ENCODE peak calls at places on chromosomes 5 and 9, in four cellular contexts. One of them, this sample, is unnamed.

GRCh38 chr9:108087781-108088180 is 598.2 kb upstream of the KLF4 start:
- DNase-seq in neuronal stem cell: no peak
- DNase-seq in mesenchymal stem cell: no peak
- DNase-seq in H9: no peak
- DNase-seq in this sample: no peak

GRCh38 chr9:36461341-36461740 is 61.3 kb upstream of the RNF38 start:
- DNase-seq in H9: no peak
- DNase-seq in neuronal stem cell: no peak
- DNase-seq in mesenchymal stem cell: peak
- DNase-seq in this sample: no peak

GRCh38 chr5:135239461-135240282 is 159.4 kb downstream of the MACROH2A1 start:
- DNase-seq in H9: peak
- DNase-seq in neuronal stem cell: no peak
- DNase-seq in mesenchymal stem cell: peak
- DNase-seq in this sample: no peak

GRCh38 chr5:154189819-154190651 is 498 bp upstream of the GALNT10 start:
- DNase-seq in mesenchymal stem cell: peak
- DNase-seq in H9: peak
- DNase-seq in neuronal stem cell: peak
- DNase-seq in this sample: peak

GRCh38 chr9:78828521-78828920 is 531.6 kb downstream of the PSAT1 start:
- DNase-seq in mesenchymal stem cell: no peak
- DNase-seq in neuronal stem cell: no peak
- DNase-seq in H9: no peak
- DNase-seq in this sample: no peak

GRCh38 chr5:204966-205670 is 12.8 kb downstream of the CCDC127 start:
- DNase-seq in mesenchymal stem cell: no peak
- DNase-seq in H9: no peak
- DNase-seq in neuronal stem cell: no peak
- DNase-seq in this sample: no peak

GRCh38 chr5:159331099-159331973 is 1.0 kb upstream of the IL12B start:
- DNase-seq in mesenchymal stem cell: peak
- DNase-seq in neuronal stem cell: peak
- DNase-seq in H9: peak
- DNase-seq in this sample: no peak

GRCh38 chr5:109997191-109997590 is 307.5 kb downstream of the MAN2A1 start:
- DNase-seq in mesenchymal stem cell: no peak
- DNase-seq in neuronal stem cell: no peak
- DNase-seq in H9: no peak
- DNase-seq in this sample: no peak

GRCh38 chr5:51829226-51829625 is 446.0 kb downstream of the ISL1 start:
- DNase-seq in H9: no peak
- DNase-seq in mesenchymal stem cell: no peak
- DNase-seq in neuronal stem cell: no peak
- DNase-seq in this sample: peak

GRCh38 chr9:16063241-16063591 is 510.4 kb downstream of the CCDC171 start:
- DNase-seq in neuronal stem cell: no peak
- DNase-seq in mesenchymal stem cell: no peak
- DNase-seq in H9: no peak
- DNase-seq in this sample: no peak

GRCh38 chr9:86947146-86948081 is at the start of gene GAS1:
- DNase-seq in mesenchymal stem cell: peak
- DNase-seq in neuronal stem cell: peak
- DNase-seq in H9: peak
- DNase-seq in this sample: peak

GRCh38 chr5:149452665-149453617 is 73.8 kb upstream of the IL17B start:
- DNase-seq in mesenchymal stem cell: peak
- DNase-seq in neuronal stem cell: no peak
- DNase-seq in H9: peak
- DNase-seq in this sample: peak
- H2AFZ ChIP-seq in mesenchymal stem cell: peak
- H2AFZ ChIP-seq in neuronal stem cell: peak
- H2AFZ ChIP-seq in H9: no peak
- H2AFZ ChIP-seq in this sample: peak

DNA sequence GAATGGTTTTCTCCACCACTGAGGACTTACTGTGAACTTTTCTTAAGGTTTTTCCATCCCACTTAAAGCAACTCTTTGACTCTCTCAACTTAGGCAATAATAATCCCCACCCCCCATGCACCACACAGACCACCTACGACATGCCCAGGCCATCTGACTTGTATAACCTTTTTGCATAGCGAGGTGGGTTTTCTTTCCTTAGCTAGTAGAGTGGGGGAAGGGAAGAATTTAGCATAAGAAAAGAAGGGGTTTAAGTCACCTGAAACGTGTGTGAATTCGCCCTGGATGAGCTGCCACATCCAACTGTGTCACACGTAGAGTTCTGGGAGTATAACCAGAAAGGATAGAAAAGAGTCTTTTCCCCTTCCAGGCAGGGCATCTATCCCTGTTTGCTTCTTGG is 262.7 kb downstream of the YTHDC2 start:
- DNase-seq in neuronal stem cell: no peak
- DNase-seq in H9: peak
- DNase-seq in mesenchymal stem cell: no peak
- DNase-seq in this sample: no peak
- H3K27ac ChIP-seq in neuronal stem cell: no peak
- H3K27ac ChIP-seq in H9: no peak
- H3K27ac ChIP-seq in mesenchymal stem cell: no peak
- H3K27ac ChIP-seq in this sample: no peak

DNA sequence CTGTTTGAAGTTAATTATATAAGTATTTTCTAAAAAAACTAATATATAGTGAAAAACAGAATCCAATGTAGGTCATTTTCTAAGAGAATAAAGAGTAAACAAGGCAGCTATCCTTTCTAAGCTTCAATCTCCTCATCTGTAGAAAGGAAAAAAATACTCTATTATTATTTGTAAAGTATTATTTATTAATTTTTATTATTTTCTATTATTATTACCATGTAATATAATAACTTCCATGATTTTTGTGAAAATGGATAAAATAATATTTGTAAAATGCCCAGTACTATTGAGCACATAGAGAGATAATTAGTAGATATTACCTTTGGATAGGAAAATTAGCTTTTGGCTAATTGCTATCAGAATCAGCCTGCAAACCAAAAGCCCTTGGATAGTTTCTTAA is 684.4 kb downstream of the MTRR start:
- DNase-seq in mesenchymal stem cell: no peak
- DNase-seq in H9: no peak
- DNase-seq in neuronal stem cell: no peak
- DNase-seq in this sample: no peak
- H3K4ac ChIP-seq in mesenchymal stem cell: no peak
- H3K4ac ChIP-seq in H9: no peak
- H3K4ac ChIP-seq in neuronal stem cell: no peak
- H3K4ac ChIP-seq in this sample: no peak

GRCh38 chr9:122226142-122226757 is 2.5 kb downstream of the LHX6 start:
- DNase-seq in neuronal stem cell: no peak
- DNase-seq in H9: peak
- DNase-seq in mesenchymal stem cell: no peak
- DNase-seq in this sample: no peak

GRCh38 chr9:122227576-122227903 is 1.2 kb downstream of the LHX6 start:
- DNase-seq in neuronal stem cell: no peak
- DNase-seq in H9: no peak
- DNase-seq in mesenchymal stem cell: no peak
- DNase-seq in this sample: no peak

GRCh38 chr9:122226758-122227575 is 1.8 kb downstream of the LHX6 start:
- DNase-seq in neuronal stem cell: no peak
- DNase-seq in mesenchymal stem cell: no peak
- DNase-seq in H9: peak
- DNase-seq in this sample: no peak

GRCh38 chr9:122228906-122229837 is at the start of gene LHX6:
- DNase-seq in neuronal stem cell: no peak
- DNase-seq in H9: no peak
- DNase-seq in mesenchymal stem cell: peak
- DNase-seq in this sample: no peak

GRCh38 chr9:122228191-122228905 is 409 bp downstream of the LHX6 start:
- DNase-seq in mesenchymal stem cell: peak
- DNase-seq in H9: no peak
- DNase-seq in neuronal stem cell: no peak
- DNase-seq in this sample: no peak
- H2AFZ ChIP-seq in mesenchymal stem cell: no peak
- H2AFZ ChIP-seq in H9: no peak
- H2AFZ ChIP-seq in neuronal stem cell: peak
- H2AFZ ChIP-seq in this sample: no peak

GRCh38 chr9:91164724-91165520 is 196.8 kb downstream of the AUH start:
- DNase-seq in H9: no peak
- DNase-seq in mesenchymal stem cell: peak
- DNase-seq in neuronal stem cell: no peak
- DNase-seq in this sample: peak
- H3K27ac ChIP-seq in H9: no peak
- H3K27ac ChIP-seq in mesenchymal stem cell: peak
- H3K27ac ChIP-seq in neuronal stem cell: no peak
- H3K27ac ChIP-seq in this sample: peak

GRCh38 chr5:39164016-39164415 is 55.3 kb downstream of the FYB1 start:
- DNase-seq in neuronal stem cell: no peak
- DNase-seq in mesenchymal stem cell: no peak
- DNase-seq in H9: no peak
- DNase-seq in this sample: no peak

GRCh38 chr5:39167973-39168345 is 51.4 kb downstream of the FYB1 start:
- DNase-seq in H9: no peak
- DNase-seq in mesenchymal stem cell: no peak
- DNase-seq in neuronal stem cell: no peak
- DNase-seq in this sample: no peak

GRCh38 chr5:39167141-39167972 is 52.0 kb downstream of the FYB1 start:
- DNase-seq in H9: no peak
- DNase-seq in mesenchymal stem cell: peak
- DNase-seq in neuronal stem cell: no peak
- DNase-seq in this sample: peak

GRCh38 chr5:39161578-39161977 is 57.8 kb downstream of the FYB1 start:
- DNase-seq in neuronal stem cell: no peak
- DNase-seq in H9: no peak
- DNase-seq in mesenchymal stem cell: no peak
- DNase-seq in this sample: no peak

GRCh38 chr5:39164529-39165402 is 54.6 kb downstream of the FYB1 start:
- DNase-seq in neuronal stem cell: no peak
- DNase-seq in H9: no peak
- DNase-seq in mesenchymal stem cell: no peak
- DNase-seq in this sample: no peak
- H3K4ac ChIP-seq in neuronal stem cell: no peak
- H3K4ac ChIP-seq in H9: no peak
- H3K4ac ChIP-seq in mesenchymal stem cell: no peak
- H3K4ac ChIP-seq in this sample: no peak

This sample was measured in trophoblast cell.